ENCODE peak calls at places on chromosomes 4 and X, in five cellular contexts. M, I, Q, W and C are unnamed samples.

GRCh38 chr4:184755278-184755677 is 21.4 kb upstream of the CENPU start:
- DNase-seq in Q (no peak), W (no peak), I (peak), M (no peak), C (no peak)

GRCh38 chr4:183347586-183347985 is 25.4 kb upstream of the CLDN24 start:
- DNase-seq in W (no peak), Q (no peak), M (no peak), I (peak), C (no peak)

GRCh38 chr4:113618205-113618604 is 143.3 kb downstream of the CAMK2D start:
- DNase-seq in M (no peak), I (peak), Q (no peak), W (no peak), C (no peak)

GRCh38 chr4:119189638-119190037 is 22.9 kb upstream of the USP53 start:
- DNase-seq in W (no peak), M (no peak), I (peak), Q (no peak), C (no peak)

GRCh38 chrX:12891167-12891566 is 15.3 kb upstream of the TLR8 start:
- DNase-seq in W (no peak), Q (no peak), I (no peak), M (no peak), C (no peak)

GRCh38 chr4:77817304-77818076 is 1.7 kb downstream of the CNOT6L start:
- DNase-seq in Q (peak), I (peak), M (no peak), W (no peak), C (no peak)

GRCh38 chr4:33873791-33874190 is 2370.5 kb downstream of the ARAP2 start:
- DNase-seq in I (no peak), M (no peak), Q (no peak), W (no peak), C (no peak)

GRCh38 chrX:20547649-20548051 is 280.9 kb upstream of the RPS6KA3 start:
- DNase-seq in I (peak), Q (peak), M (no peak), W (no peak), C (no peak)

GRCh38 chrX:70166601-70167590 is 10.4 kb upstream of the DGAT2L6 start:
- DNase-seq in Q (peak), I (peak), M (no peak), W (no peak), C (no peak)

GRCh38 chr4:114263233-114263632 is 283.8 kb upstream of the ARSJ start:
- DNase-seq in W (no peak), I (peak), Q (peak), M (no peak), C (no peak)

GRCh38 chrX:53605004-53605403 is 81.5 kb downstream of the HUWE1 start:
- DNase-seq in Q (no peak), I (peak), M (no peak), W (no peak), C (no peak)

GRCh38 chrX:54926978-54927377 is 6.4 kb downstream of the TRO start:
- DNase-seq in W (no peak), I (no peak), M (no peak), Q (no peak), C (peak)

GRCh38 chr4:14524236-14524635 is 478.0 kb upstream of the CPEB2 start:
- DNase-seq in Q (no peak), I (no peak), W (no peak), M (no peak), C (no peak)

GRCh38 chr4:123488916-123489315 is 92.3 kb downstream of the SPRY1 start:
- DNase-seq in Q (peak), I (peak), W (peak), M (no peak), C (no peak)

GRCh38 chrX:111411591-111412371 is at the start of gene DCX:
- DNase-seq in Q (no peak), M (no peak), I (no peak), W (no peak), C (peak)

GRCh38 chr4:169620846-169621228 is 459 bp downstream of the CLCN3 start:
- DNase-seq in I (peak), Q (no peak), W (no peak), M (no peak), C (peak)

GRCh38 chr4:73875401-73875800 is 6.2 kb downstream of the CXCL1 start:
- DNase-seq in Q (no peak), M (no peak), W (no peak), I (peak), C (no peak)

GRCh38 chrX:19904778-19905367 is 17.5 kb upstream of the SH3KBP1 start:
- DNase-seq in M (no peak), I (peak), W (peak), Q (peak), C (peak)

GRCh38 chr4:163344147-163345050 is 707 bp downstream of the NPY5R start:
- DNase-seq in M (no peak), I (no peak), W (no peak), Q (peak), C (peak)

GRCh38 chrX:1466971-1467561 is 14.4 kb upstream of the ASMTL start:
- DNase-seq in I (no peak), Q (no peak), M (no peak), W (no peak), C (no peak)

GRCh38 chr4:169270156-169270809 is 473 bp downstream of the SH3RF1 start:
- DNase-seq in W (peak), Q (peak), M (no peak), I (no peak), C (peak)

GRCh38 chr4:66959207-66959606 is 586.1 kb downstream of the CENPC start:
- DNase-seq in I (no peak), Q (no peak), W (no peak), M (no peak), C (no peak)

GRCh38 chrX:140099221-140099620 is 133.9 kb upstream of the CXorf66 start:
- DNase-seq in W (no peak), I (no peak), Q (no peak), M (no peak), C (no peak)

GRCh38 chr4:87213425-87213824 is 7.0 kb downstream of the KLHL8 start:
- DNase-seq in Q (no peak), M (no peak), I (peak), W (no peak), C (peak)

GRCh38 chr4:25448379-25449109 is 71.5 kb downstream of the ANAPC4 start:
- DNase-seq in M (no peak), Q (no peak), I (no peak), W (no peak), C (no peak)

GRCh38 chrX:84248226-84248625 is 60.2 kb upstream of the RPS6KA6 start:
- DNase-seq in Q (peak), M (no peak), I (peak), W (no peak), C (no peak)

GRCh38 chr4:84530449-84530848 is 31.4 kb upstream of the NKX6-1 start:
- DNase-seq in M (no peak), Q (no peak), W (no peak), I (peak), C (no peak)

GRCh38 chr4:119209077-119209476 is 3.4 kb upstream of the USP53 start:
- DNase-seq in W (no peak), I (peak), M (no peak), Q (peak), C (no peak)

GRCh38 chrX:149711545-149712236 is at the start of gene MAGEA11:
- DNase-seq in W (no peak), M (no peak), Q (no peak), I (no peak), C (no peak)

GRCh38 chr4:188691811-188692210 is 552.6 kb downstream of the TRIML1 start:
- DNase-seq in I (peak), Q (peak), W (no peak), M (no peak), C (no peak)

GRCh38 chr4:147916351-147916750 is 184.5 kb downstream of the ARHGAP10 start:
- DNase-seq in Q (no peak), M (no peak), I (no peak), W (no peak), C (no peak)

GRCh38 chr4:76212851-76213414 is 691 bp downstream of the SCARB2 start:
- DNase-seq in I (peak), W (no peak), M (peak), Q (no peak), C (peak)